ENCODE peak calls at places on chromosomes 16 and 17, in seven cellular contexts. G, P, F, U, X, S and V are unnamed samples.

GRCh38 chr17:58476812-58477211 is 11.4 kb downstream of the HSF5 start:
- DNase-seq in U (no peak), G (no peak), S (no peak), F (no peak), X (no peak), P (no peak), V (no peak)

GRCh38 chr17:46056800-46057304 is 57.8 kb downstream of the STH start:
- DNase-seq in P (no peak), S (peak), X (peak), U (no peak), F (no peak), G (no peak), V (no peak)

GRCh38 chr16:57152096-57153093 is 33.4 kb downstream of the PSME3IP1 start:
- DNase-seq in U (no peak), F (no peak), P (no peak), X (no peak), G (no peak), S (no peak), V (no peak)

GRCh38 chr16:3283525-3284447 is 495 bp downstream of the ZNF263 start:
- DNase-seq in S (no peak), G (no peak), P (no peak), U (no peak), F (no peak), X (no peak), V (no peak)

GRCh38 chr17:79066963-79067362 is 7.7 kb upstream of the ENGASE start:
- DNase-seq in S (no peak), X (no peak), F (no peak), G (no peak), P (no peak), U (no peak), V (no peak)

GRCh38 chr17:34153988-34154387 is 101.1 kb upstream of the CCL2 start:
- DNase-seq in F (no peak), G (no peak), P (no peak), U (no peak), S (no peak), X (no peak), V (no peak)

GRCh38 chr17:2892305-2892971 is 96.2 kb downstream of the RAP1GAP2 start:
- DNase-seq in X (peak), S (peak), G (no peak), F (no peak), U (peak), P (no peak), V (no peak)

GRCh38 chr17:77724876-77725615 is 233.5 kb upstream of the TNRC6C start:
- DNase-seq in P (no peak), F (peak), X (no peak), U (no peak), S (no peak), G (no peak), V (no peak)

GRCh38 chr17:78168906-78169793 is 769 bp downstream of the SYNGR2 start:
- DNase-seq in F (peak), P (no peak), X (peak), U (no peak), S (peak), G (peak), V (no peak)

GRCh38 chr16:30724641-30725464 is 23.4 kb upstream of the PHKG2 start:
- DNase-seq in X (peak), P (no peak), U (no peak), S (no peak), F (no peak), G (no peak), V (no peak)

GRCh38 chr17:40632206-40632605 is 15.4 kb downstream of the SMARCE1 start:
- DNase-seq in P (no peak), G (no peak), F (no peak), U (no peak), X (no peak), S (no peak), V (no peak)

GRCh38 chr17:70869402-70870085 is 700.2 kb downstream of the KCNJ2 start:
- DNase-seq in U (no peak), G (no peak), P (no peak), X (no peak), F (no peak), S (no peak), V (no peak)

GRCh38 chr17:35630530-35631148 is 43.5 kb downstream of the AP2B1 start:
- DNase-seq in P (no peak), G (no peak), X (peak), S (peak), U (no peak), F (no peak), V (no peak)

GRCh38 chr17:44279586-44280344 is 11.8 kb upstream of the SLC4A1 start:
- DNase-seq in S (peak), F (no peak), U (no peak), G (no peak), X (peak), P (no peak), V (no peak)

GRCh38 chr17:74775409-74776043 is 619 bp downstream of the NAT9 start:
- DNase-seq in F (no peak), U (no peak), G (no peak), X (no peak), S (no peak), P (no peak), V (no peak)

GRCh38 chr17:66906321-66907278 is 57.9 kb upstream of the CACNG4 start:
- DNase-seq in S (peak), X (peak), P (peak), U (peak), F (peak), G (peak), V (peak)

GRCh38 chr16:15677447-15677846 is 27.4 kb downstream of the NDE1 start:
- DNase-seq in F (no peak), P (no peak), X (no peak), G (no peak), S (no peak), U (no peak), V (no peak)

GRCh38 chr16:1159973-1160772 is 7.3 kb downstream of the CACNA1H start:
- DNase-seq in F (no peak), P (no peak), S (no peak), X (no peak), G (no peak), U (peak), V (no peak)

GRCh38 chr17:79814966-79815835 is 18.3 kb upstream of the CBX8 start:
- DNase-seq in S (no peak), P (no peak), G (no peak), F (no peak), U (no peak), X (peak), V (no peak)

GRCh38 chr17:77282524-77283515 is 142.1 kb downstream of the SEC14L1 start:
- DNase-seq in F (no peak), X (peak), P (no peak), G (no peak), S (no peak), U (no peak), V (no peak)

GRCh38 chr16:9756434-9756833 is 425.8 kb downstream of the GRIN2A start:
- DNase-seq in X (no peak), F (no peak), S (no peak), P (no peak), U (no peak), G (no peak), V (no peak)

GRCh38 chr16:57803413-57803990 is 1.2 kb upstream of the KIFC3 start:
- DNase-seq in F (no peak), U (no peak), X (no peak), G (no peak), P (peak), S (no peak), V (no peak)

GRCh38 chr17:44170499-44171201 is at the start of gene ASB16:
- DNase-seq in F (no peak), P (no peak), X (peak), G (no peak), U (no peak), S (no peak), V (no peak)